ENCODE peak calls at places on chromosomes 4 and X, in four cellular contexts. E is small intestine, R is fibroblast of pulmonary artery, X is endothelial cell of umbilical vein. L is an unnamed sample.

GRCh38 chrX:10240918-10241317 is 84.1 kb downstream of the CLCN4 start:
- DNase-seq in X (no peak), E (no peak), R (peak), L (no peak)

GRCh38 chr4:177480796-177481195 is 38.6 kb upstream of the AGA start:
- DNase-seq in X (no peak), E (no peak), R (no peak), L (no peak)

GRCh38 chrX:101190736-101191135 is 28.9 kb upstream of the DRP2 start:
- DNase-seq in E (no peak), X (no peak), R (no peak), L (no peak)

GRCh38 chrX:37454537-37455285 is 105.5 kb downstream of the PRRG1 start:
- DNase-seq in E (peak), R (peak), X (peak), L (no peak)

GRCh38 chr4:93722446-93722845 is 106.1 kb upstream of the ATOH1 start:
- DNase-seq in X (no peak), E (peak), R (no peak), L (no peak)

GRCh38 chr4:169341490-169341889 is 70.7 kb upstream of the SH3RF1 start:
- DNase-seq in R (peak), X (no peak), E (no peak), L (no peak)

GRCh38 chrX:118614150-118614549 is 113.3 kb upstream of the IL13RA1 start:
- DNase-seq in R (no peak), X (no peak), E (no peak), L (no peak)

GRCh38 chr4:98662619-98663225 is 4.3 kb upstream of the TSPAN5 start:
- DNase-seq in R (no peak), E (peak), X (no peak), L (peak)

GRCh38 chr4:81550005-81550896 is 78.5 kb upstream of the RASGEF1B start:
- DNase-seq in X (no peak), R (no peak), E (peak), L (peak)

GRCh38 chr4:130210871-130211270 is 1114.9 kb downstream of the C4orf33 start:
- DNase-seq in E (no peak), X (peak), R (peak), L (no peak)